ENCODE peak calls at places on chromosomes 6 and 20, in four cellular contexts. X is upper lobe of left lung, F is tibial nerve, J is keratinocyte. V is an unnamed sample.

GRCh38 chr6:160141001-160141726 is 19.5 kb downstream of the SLC22A1 start:
- DNase-seq in J (no peak), X (no peak), F (peak), V (no peak)

GRCh38 chr20:41182296-41183212 is 45.2 kb downstream of the PLCG1 start:
- DNase-seq in F (no peak), J (no peak), X (no peak), V (peak)

GRCh38 chr6:82877213-82878195 is 188.1 kb downstream of the UBE3D start:
- DNase-seq in J (no peak), F (no peak), X (no peak), V (no peak)

GRCh38 chr6:81865712-81866111 is 113.2 kb upstream of the TENT5A start:
- DNase-seq in J (no peak), F (no peak), X (no peak), V (no peak)

GRCh38 chr6:91273729-91274128 is 686.9 kb upstream of the MAP3K7 start:
- DNase-seq in X (no peak), J (no peak), F (peak), V (no peak)

GRCh38 chr6:62775427-62776022 is 435.7 kb upstream of the FKBP1C start:
- DNase-seq in J (no peak), F (no peak), X (no peak), V (no peak)

GRCh38 chr20:51569815-51570741 is 27.6 kb upstream of the NFATC2 start:
- DNase-seq in F (peak), J (no peak), X (no peak), V (no peak)

GRCh38 chr6:170403451-170403850 is 96.9 kb downstream of the FAM120B start:
- DNase-seq in J (no peak), F (no peak), X (no peak), V (no peak)

GRCh38 chr6:56995347-56995746 is 40.4 kb downstream of the BEND6 start:
- DNase-seq in J (no peak), X (no peak), F (no peak), V (no peak)

GRCh38 chr6:143515766-143516355 is 4.3 kb upstream of the FUCA2 start:
- DNase-seq in J (no peak), X (peak), F (no peak), V (no peak)

GRCh38 chr6:157238346-157238745 is 85.0 kb downstream of the TMEM242 start:
- DNase-seq in J (no peak), X (no peak), F (no peak), V (no peak)

GRCh38 chr6:157236040-157236725 is 87.1 kb downstream of the TMEM242 start:
- DNase-seq in J (no peak), F (no peak), X (no peak), V (no peak)

GRCh38 chr6:157233156-157233555 is 90.2 kb downstream of the TMEM242 start:
- DNase-seq in F (no peak), J (no peak), X (no peak), V (no peak)

GRCh38 chr6:157233686-157234085 is 89.6 kb downstream of the TMEM242 start:
- DNase-seq in J (no peak), F (no peak), X (no peak), V (no peak)

GRCh38 chr6:157235600-157236039 is 87.7 kb downstream of the TMEM242 start:
- DNase-seq in J (no peak), F (peak), X (peak), V (peak)
- TF ChIP-seq CTCF in J (peak), F (peak), X (peak), V (no peak)

DNA sequence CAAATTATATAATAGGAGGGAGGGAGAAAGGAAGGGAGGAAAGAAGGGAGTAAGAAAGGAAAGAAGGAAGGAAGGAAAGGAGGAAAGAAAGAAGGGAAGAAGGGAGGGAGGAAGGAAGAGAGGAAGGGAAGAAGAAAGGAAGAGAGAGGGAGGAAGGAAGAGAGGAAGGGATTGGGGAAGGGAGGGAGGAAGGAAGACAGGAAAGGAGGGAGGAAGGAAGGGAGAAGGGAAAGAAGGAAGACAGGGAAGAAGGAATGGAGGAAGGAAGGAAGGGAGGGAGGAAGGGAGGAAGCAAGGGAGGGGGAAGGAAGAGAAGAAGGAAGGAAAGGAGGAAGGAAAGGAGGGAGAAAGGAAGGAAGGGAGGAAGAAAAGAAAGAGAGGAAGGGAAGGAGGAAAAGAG is 660.5 kb downstream of the EPM2A start:
- DNase-seq in J (no peak), X (no peak), F (no peak), V (no peak)
- H3K27ac ChIP-seq in J (no peak), X (no peak), F (no peak), V (no peak)

GRCh38 chr6:139161169-139161568 is 26.3 kb downstream of the HECA start:
- DNase-seq in J (no peak), X (peak), F (no peak), V (no peak)

GRCh38 chr6:139166238-139166955 is 31.5 kb downstream of the HECA start:
- DNase-seq in X (no peak), F (no peak), J (no peak), V (no peak)

GRCh38 chr6:139165324-139165723 is 30.4 kb downstream of the HECA start:
- DNase-seq in X (no peak), F (no peak), J (no peak), V (no peak)

GRCh38 chr6:139161817-139162284 is 27.0 kb downstream of the HECA start:
- DNase-seq in F (no peak), X (no peak), J (no peak), V (no peak)

DNA sequence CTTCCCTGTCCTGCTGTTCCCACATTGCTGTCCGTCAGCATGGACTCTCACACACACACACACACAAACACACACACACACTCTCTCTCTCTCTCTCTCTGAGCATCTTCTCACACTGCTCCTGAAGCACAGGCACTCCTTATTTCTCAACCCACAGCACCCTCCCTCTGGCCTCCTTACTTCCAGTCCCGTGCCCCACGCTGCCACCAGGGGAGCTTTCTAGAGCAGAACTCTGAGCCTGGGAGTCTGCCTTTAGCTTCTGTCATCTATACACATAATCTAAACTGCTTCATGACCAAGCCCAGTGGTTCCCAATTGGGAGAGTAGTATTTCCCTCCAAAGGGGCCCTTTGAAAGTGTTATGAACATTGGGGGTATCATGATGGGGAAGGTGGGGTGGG is 29.1 kb downstream of the HECA start:
- DNase-seq in F (no peak), J (no peak), X (no peak), V (no peak)
- H3K4me3 ChIP-seq in F (no peak), J (no peak), X (no peak), V (no peak)

GRCh38 chr6:27159725-27160124 is 87.8 kb upstream of the PRSS16 start:
- DNase-seq in J (no peak), F (no peak), X (no peak), V (no peak)

GRCh38 chr6:27154696-27155095 is 92.8 kb upstream of the PRSS16 start:
- DNase-seq in X (no peak), F (no peak), J (no peak), V (no peak)

GRCh38 chr6:27156874-27157460 is 90.5 kb upstream of the PRSS16 start:
- DNase-seq in J (no peak), F (no peak), X (no peak), V (no peak)

GRCh38 chr6:27158316-27158643 is 89.2 kb upstream of the PRSS16 start:
- DNase-seq in F (no peak), X (no peak), J (no peak), V (no peak)

DNA sequence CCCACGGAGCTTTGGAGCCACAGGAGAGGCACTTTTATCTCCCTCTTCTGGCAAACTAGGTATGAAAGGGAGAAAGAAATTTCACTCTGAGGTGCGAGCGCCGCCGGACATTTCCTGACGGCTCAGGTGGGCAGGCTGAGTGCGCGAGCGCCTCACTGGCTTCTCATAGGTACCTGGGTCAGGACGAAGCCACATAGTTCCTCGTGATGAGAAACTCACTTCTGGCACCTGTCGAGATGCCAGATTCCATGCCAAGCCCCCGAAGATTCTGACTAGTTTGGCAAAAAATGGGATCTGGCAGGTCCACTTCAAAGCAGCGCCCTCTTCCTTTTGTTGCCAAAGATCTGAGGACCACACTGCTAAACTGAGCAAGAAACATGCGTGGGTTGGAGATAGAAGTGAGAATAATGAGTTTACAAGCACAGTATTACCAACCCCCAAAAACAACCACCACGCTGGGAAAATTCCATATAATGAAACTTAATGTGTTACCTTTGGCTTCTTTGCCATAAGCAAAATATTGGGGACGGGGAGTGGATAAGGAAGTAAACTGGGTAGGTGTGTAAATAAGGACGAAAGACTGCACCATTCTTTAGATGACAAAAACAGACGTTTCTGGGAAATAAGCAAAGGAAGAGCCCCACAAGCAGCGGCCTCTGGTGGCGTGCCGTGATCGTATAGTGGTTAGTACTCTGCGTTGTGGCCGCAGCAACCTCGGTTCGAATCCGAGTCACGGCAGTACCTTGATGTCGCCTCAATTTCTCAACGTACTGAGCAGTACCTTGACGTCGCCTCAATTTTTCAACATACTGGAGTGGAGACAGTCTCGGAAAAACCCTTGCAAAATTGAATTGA is 89.8 kb upstream of the PRSS16 start:
- DNase-seq in F (peak), J (peak), X (peak), V (peak)
- TF ChIP-seq CTCF in F (peak), J (peak), X (peak), V (peak)

DNA sequence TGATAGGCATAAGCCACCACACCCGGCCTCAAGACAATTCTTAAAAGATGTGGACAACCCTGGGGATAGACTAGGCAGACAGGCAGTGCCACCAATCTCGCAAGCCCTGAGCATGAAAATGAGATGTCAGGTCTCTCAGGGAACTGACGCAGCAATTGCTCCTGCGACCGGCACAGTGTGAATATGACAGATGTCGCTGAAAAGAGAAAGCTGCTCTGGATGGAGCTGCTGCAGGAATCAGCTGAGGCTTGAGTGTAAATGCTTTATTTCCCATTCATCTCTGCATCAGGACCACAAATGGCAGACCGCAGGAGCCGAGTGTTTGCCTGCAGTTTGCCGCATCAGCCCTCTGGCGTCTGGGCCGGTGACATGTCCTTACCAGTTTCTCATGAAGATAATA is 68.4 kb downstream of the TFAP2C start:
- DNase-seq in J (no peak), F (no peak), X (no peak), V (no peak)
- H3K27ac ChIP-seq in J (no peak), F (no peak), X (no peak), V (no peak)

DNA sequence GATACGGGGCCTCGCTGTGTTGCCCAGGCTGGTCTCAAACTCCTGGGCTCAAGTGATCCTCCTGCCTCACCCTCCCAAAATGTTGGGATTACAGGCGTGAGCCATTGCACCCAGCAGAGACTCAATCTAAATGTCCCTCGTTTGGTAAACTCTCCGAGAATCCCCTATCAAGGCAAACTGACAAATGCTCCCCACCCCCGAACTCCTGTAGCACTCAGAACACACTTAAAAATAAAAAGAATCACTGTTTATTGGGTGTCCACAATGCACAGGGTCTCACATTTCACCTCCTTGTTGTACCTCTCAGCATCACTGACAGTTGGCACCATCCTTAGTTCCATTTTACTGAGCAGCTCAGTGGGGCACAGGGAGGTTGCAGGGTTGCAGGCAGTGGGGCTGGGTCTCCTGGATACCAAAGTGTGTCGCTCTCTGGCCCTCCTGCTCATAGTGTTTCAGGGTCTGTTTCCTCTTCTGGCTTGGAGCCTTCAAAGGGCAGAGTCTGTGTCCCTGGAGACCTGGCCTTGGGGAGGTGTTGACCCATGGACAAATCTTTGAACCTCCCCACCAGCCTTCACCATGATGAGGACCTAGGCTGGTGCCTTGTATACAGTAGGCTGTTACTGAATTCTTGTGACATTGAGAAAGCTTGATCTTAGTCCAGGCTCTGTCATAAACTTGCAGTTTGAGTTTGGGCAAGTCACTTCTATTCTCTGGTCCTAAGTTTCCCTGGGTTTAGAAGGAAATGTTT is 8.6 kb upstream of the SRC start:
- DNase-seq in F (no peak), X (no peak), J (no peak), V (no peak)
- H3K4me3 ChIP-seq in F (no peak), X (no peak), J (no peak), V (no peak)

DNA sequence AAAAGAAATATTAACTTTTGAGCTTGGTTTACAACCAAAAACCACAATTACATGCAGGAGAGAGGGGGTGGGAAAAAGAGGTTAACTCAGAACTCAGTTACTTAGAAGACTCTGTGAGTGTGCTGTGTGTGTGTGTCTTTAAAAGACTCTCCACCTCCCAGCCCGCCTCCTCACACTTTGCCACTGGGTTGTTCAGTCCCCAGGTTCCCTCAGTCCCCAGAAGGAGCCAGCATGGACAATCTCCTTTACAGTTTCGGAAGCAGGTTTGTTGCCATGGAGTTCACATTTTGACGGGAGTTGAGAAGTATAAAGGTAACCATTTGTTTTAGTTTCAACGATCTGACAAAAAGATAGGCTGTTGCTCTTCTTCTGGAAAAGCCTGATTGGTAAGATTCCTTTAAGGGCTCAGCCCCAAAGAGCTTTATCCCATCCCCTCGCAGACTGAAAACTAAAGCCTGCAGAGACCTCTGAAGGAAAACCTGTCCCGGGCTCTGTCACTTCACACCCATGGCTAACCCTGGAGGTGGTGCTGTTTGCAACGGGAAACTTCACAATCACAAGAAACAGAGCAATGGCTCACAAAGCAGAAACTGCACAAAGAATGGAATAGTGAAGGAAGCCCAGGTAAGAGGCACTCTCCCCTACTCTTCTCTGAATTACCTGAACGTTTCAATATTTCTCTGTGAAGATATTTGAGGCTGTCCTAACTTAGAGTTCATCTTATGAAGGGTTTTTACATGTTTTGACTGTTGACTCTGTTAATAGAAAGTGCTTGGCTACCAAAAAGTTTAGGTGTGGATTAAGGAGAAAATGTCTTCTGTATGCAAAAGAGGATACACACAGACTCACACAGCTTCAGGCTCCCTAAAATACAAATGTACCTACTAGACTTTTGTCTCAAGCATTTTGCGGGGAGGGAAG is at the start of gene SPTLC3:
- DNase-seq in F (peak), J (no peak), X (peak), V (peak)
- TF ChIP-seq CTCF in F (no peak), J (peak), X (no peak), V (no peak)

GRCh38 chr20:43987531-43987930 is 72.9 kb downstream of the TOX2 start:
- DNase-seq in J (no peak), F (no peak), X (no peak), V (no peak)
- H3K27ac ChIP-seq in J (no peak), F (no peak), X (peak), V (no peak)

V was measured in stomach.